ENCODE peak calls at places on chromosomes 11 and 22, in five cellular contexts. H is astrocyte of the cerebellum, T is HCEC 1CT, Z is thoracic aorta, B is GM12865. D is an unnamed sample.

GRCh38 chr11:85682330-85683305 is 3.4 kb downstream of the CCDC89 start:
- DNase-seq in H (no peak), T (peak; percentile 37), Z (no peak), B (peak; percentile 60), D (no peak)

GRCh38 chr11:120633630-120634374 is 122.3 kb downstream of the GRIK4 start:
- DNase-seq in H (no peak), T (no peak), Z (no peak), B (no peak), D (no peak)

GRCh38 chr22:30275625-30276024 is 9.0 kb upstream of the OSM start:
- DNase-seq in H (no peak), T (no peak), Z (no peak), B (no peak), D (no peak)

GRCh38 chr22:39306456-39307361 is 12.7 kb downstream of the RPL3 start:
- DNase-seq in H (no peak), T (peak; percentile 20), Z (no peak), B (peak; percentile 69), D (no peak)

GRCh38 chr11:94706211-94706610 is 61.9 kb upstream of the AMOTL1 start:
- DNase-seq in H (no peak), T (no peak), Z (no peak), B (no peak), D (no peak)

GRCh38 chr11:106765849-106766248 is 252.4 kb downstream of the GUCY1A2 start:
- DNase-seq in H (no peak), T (no peak), Z (no peak), B (no peak), D (no peak)

GRCh38 chr11:72613977-72614376 is 60.2 kb downstream of the PDE2A start:
- DNase-seq in H (no peak), T (no peak), Z (no peak), B (peak; percentile 60), D (no peak)

GRCh38 chr11:46339816-46340215 is 7.4 kb upstream of the DGKZ start:
- DNase-seq in H (no peak), T (no peak), Z (no peak), B (no peak), D (no peak)

GRCh38 chr22:24445481-24446290 is 18.3 kb downstream of the ADORA2A start:
- DNase-seq in H (no peak), T (no peak), Z (no peak), B (no peak), D (no peak)

GRCh38 chr22:29992341-29993275 is 87.7 kb upstream of the HORMAD2 start:
- DNase-seq in H (no peak), T (no peak), Z (no peak), B (no peak), D (no peak)

GRCh38 chr22:31603574-31603973 is 58.4 kb downstream of the PISD start:
- DNase-seq in H (no peak), T (no peak), Z (no peak), B (no peak), D (no peak)

GRCh38 chr11:35103366-35104194 is 35.4 kb upstream of the CD44 start:
- DNase-seq in H (peak; percentile 90), T (no peak), Z (no peak), B (no peak), D (no peak)

GRCh38 chr11:110023711-110024110 is 69.5 kb upstream of the ZC3H12C start:
- DNase-seq in H (no peak), T (no peak), Z (no peak), B (no peak), D (no peak)

GRCh38 chr11:19524171-19524671 is 188.4 kb upstream of the NAV2 start:
- DNase-seq in H (no peak), T (no peak), Z (no peak), B (no peak), D (no peak)

GRCh38 chr22:40250608-40251007 is 72.9 kb downstream of the TNRC6B start:
- DNase-seq in H (no peak), T (no peak), Z (no peak), B (peak; percentile 46), D (no peak)

GRCh38 chr22:17633217-17633997 is 4.9 kb upstream of the ATP6V1E1 start:
- DNase-seq in H (peak; percentile 50), T (peak; percentile 22), Z (no peak), B (no peak), D (peak; percentile 69)

GRCh38 chr11:117064275-117064674 is 34.0 kb downstream of the SIK3 start:
- DNase-seq in H (no peak), T (peak; percentile 61), Z (no peak), B (no peak), D (no peak)

GRCh38 chr11:38640854-38641253 is 2042.8 kb upstream of the RAG2 start:
- DNase-seq in H (no peak), T (no peak), Z (no peak), B (no peak), D (no peak)

GRCh38 chr11:19345519-19345847 is 104.7 kb upstream of the E2F8 start:
- DNase-seq in H (no peak), T (peak; percentile 56), Z (no peak), B (no peak), D (no peak)

GRCh38 chr11:60905551-60906113 is 753 bp downstream of the PRPF19 start:
- DNase-seq in H (no peak), T (peak; percentile 50), Z (no peak), B (no peak), D (no peak)

GRCh38 chr11:57815877-57816276 is 54.3 kb downstream of the CTNND1 start:
- DNase-seq in H (no peak), T (no peak), Z (no peak), B (no peak), D (no peak)

GRCh38 chr11:35602160-35602793 is 16.0 kb upstream of the FJX1 start:
- DNase-seq in H (no peak), T (no peak), Z (no peak), B (no peak), D (no peak)